ENCODE peak calls at places on chromosomes 16 and 17, in ten cellular contexts. O is cortex of kidney, C is midbrain, D is Caco-2, G is substantia nigra, K is C1 segment of cervical spinal cord, U is NB4, W is NCI-H1105, F is neural progenitor cell, V is Karpas-422. Z is an unnamed sample.

GRCh38 chr16:23903001-23903414 is 67.2 kb downstream of the PRKCB start:
- DNase-seq in U (peak), D (no peak), G (no peak), C (no peak), K (no peak), V (no peak), O (no peak), F (no peak), W (no peak), Z (peak)

GRCh38 chr16:2811703-2812471 is 5.2 kb upstream of the PRSS21 start:
- DNase-seq in F (no peak), D (no peak), V (no peak), K (no peak), O (no peak), W (no peak), G (no peak), C (no peak), U (no peak), Z (no peak)

GRCh38 chr17:82052638-82053059 is 951 bp downstream of the GPS1 start:
- DNase-seq in F (no peak), C (no peak), K (no peak), U (no peak), G (no peak), W (no peak), D (no peak), V (no peak), O (no peak), Z (no peak)

GRCh38 chr17:12256380-12256995 is 235.8 kb downstream of the MAP2K4 start:
- DNase-seq in G (no peak), D (peak), F (peak), V (peak), W (no peak), O (no peak), U (peak), C (peak), K (no peak), Z (peak)

GRCh38 chr17:78779848-78780247 is 2.2 kb downstream of the CYTH1 start:
- DNase-seq in O (no peak), W (no peak), D (no peak), C (no peak), U (no peak), V (no peak), K (peak), G (no peak), F (peak), Z (no peak)

GRCh38 chr17:8125947-8126305 is 2.0 kb upstream of the HES7 start:
- DNase-seq in C (no peak), K (peak), W (no peak), U (peak), V (no peak), F (peak), G (no peak), O (no peak), D (peak), Z (no peak)

GRCh38 chr17:58320570-58321323 is 7.8 kb downstream of the TSPOAP1 start:
- DNase-seq in W (no peak), K (no peak), D (no peak), V (no peak), U (no peak), O (no peak), G (no peak), F (no peak), C (no peak), Z (no peak)

GRCh38 chr16:85458952-85459351 is 154.2 kb upstream of the GSE1 start:
- DNase-seq in K (no peak), G (no peak), D (no peak), F (no peak), O (no peak), V (no peak), U (no peak), C (no peak), W (no peak), Z (no peak)

GRCh38 chr16:11039726-11040125 is 95.4 kb downstream of the CLEC16A start:
- DNase-seq in D (no peak), F (no peak), O (no peak), U (no peak), G (no peak), V (no peak), K (no peak), C (no peak), W (no peak), Z (no peak)

GRCh38 chr17:3879181-3879580 is 13.7 kb downstream of the CAMKK1 start:
- DNase-seq in G (no peak), F (peak), U (no peak), V (no peak), D (no peak), K (peak), C (peak), O (no peak), W (no peak), Z (no peak)

GRCh38 chr16:17159616-17160015 is 311.1 kb downstream of the XYLT1 start:
- DNase-seq in K (no peak), C (no peak), W (no peak), V (no peak), U (no peak), G (no peak), O (no peak), D (no peak), F (peak), Z (no peak)

GRCh38 chr17:13429201-13429600 is 172.5 kb downstream of the HS3ST3A1 start:
- DNase-seq in F (no peak), C (no peak), O (no peak), D (peak), K (peak), W (no peak), V (no peak), U (no peak), G (no peak), Z (no peak)

GRCh38 chr16:54455021-54455725 is 168.6 kb upstream of the IRX3 start:
- DNase-seq in K (no peak), W (no peak), F (no peak), D (no peak), C (no peak), G (no peak), U (no peak), V (no peak), O (no peak), Z (no peak)

GRCh38 chr17:34487616-34488015 is 91.8 kb upstream of the TMEM132E start:
- DNase-seq in F (peak), O (no peak), V (no peak), D (no peak), W (no peak), U (no peak), K (no peak), G (no peak), C (no peak), Z (no peak)

GRCh38 chr16:5326395-5326794 is 228.8 kb upstream of the EEF2KMT start:
- DNase-seq in D (no peak), K (no peak), U (no peak), C (no peak), G (no peak), W (no peak), V (no peak), O (no peak), F (no peak), Z (no peak)

GRCh38 chr16:80852261-80852872 is 48.0 kb upstream of the CDYL2 start:
- DNase-seq in C (no peak), W (no peak), F (peak), K (no peak), D (peak), G (no peak), U (peak), O (no peak), V (peak), Z (peak)

GRCh38 chr17:6102615-6103014 is 32.4 kb downstream of the WSCD1 start:
- DNase-seq in U (no peak), F (no peak), K (no peak), C (no peak), G (no peak), O (no peak), V (no peak), W (no peak), D (no peak), Z (no peak)

GRCh38 chr17:31466096-31466495 is 74.6 kb downstream of the RAB11FIP4 start:
- DNase-seq in C (no peak), G (no peak), F (no peak), D (no peak), O (no peak), U (peak), K (no peak), W (no peak), V (no peak), Z (no peak)

GRCh38 chr16:69870761-69871160 is 80.4 kb upstream of the CLEC18A start:
- DNase-seq in C (no peak), G (no peak), O (no peak), U (no peak), V (no peak), D (no peak), K (no peak), F (no peak), W (no peak), Z (no peak)

GRCh38 chr16:85637808-85638186 is 24.7 kb downstream of the GSE1 start:
- DNase-seq in C (peak), V (no peak), K (peak), U (no peak), O (no peak), F (no peak), W (no peak), G (no peak), D (no peak), Z (no peak)